ENCODE peak calls at places on chromosomes 4 and X, in ten cellular contexts. One of them, this sample, is unnamed.

GRCh38 chr4:181503800-181504364 is 739.3 kb upstream of the TENM3 start:
- DNase-seq in transverse colon: no peak
- DNase-seq in stomach: no peak
- DNase-seq in sigmoid colon: no peak
- DNase-seq in H1: no peak
- DNase-seq in Panc1: no peak
- DNase-seq in upper lobe of left lung: no peak
- DNase-seq in HL-60: no peak
- DNase-seq in SK-N-SH: peak; percentile 6
- DNase-seq in breast epithelium: no peak
- DNase-seq in this sample: no peak

GRCh38 chr4:113173865-113174264 is 124.4 kb downstream of the ANK2 start:
- DNase-seq in breast epithelium: no peak
- DNase-seq in HL-60: no peak
- DNase-seq in upper lobe of left lung: no peak
- DNase-seq in stomach: no peak
- DNase-seq in sigmoid colon: no peak
- DNase-seq in H1: no peak
- DNase-seq in transverse colon: no peak
- DNase-seq in Panc1: no peak
- DNase-seq in SK-N-SH: no peak
- DNase-seq in this sample: no peak

GRCh38 chr4:18480928-18481327 is 459.4 kb upstream of the LCORL start:
- DNase-seq in H1: no peak
- DNase-seq in upper lobe of left lung: no peak
- DNase-seq in HL-60: no peak
- DNase-seq in stomach: no peak
- DNase-seq in SK-N-SH: no peak
- DNase-seq in Panc1: no peak
- DNase-seq in transverse colon: no peak
- DNase-seq in sigmoid colon: no peak
- DNase-seq in breast epithelium: no peak
- DNase-seq in this sample: no peak

GRCh38 chr4:166602068-166602467 is 632.2 kb downstream of the SPOCK3 start:
- DNase-seq in HL-60: no peak
- DNase-seq in stomach: no peak
- DNase-seq in H1: no peak
- DNase-seq in transverse colon: no peak
- DNase-seq in breast epithelium: no peak
- DNase-seq in Panc1: no peak
- DNase-seq in sigmoid colon: peak; percentile 40
- DNase-seq in SK-N-SH: no peak
- DNase-seq in upper lobe of left lung: peak; percentile 58
- DNase-seq in this sample: no peak

GRCh38 chr4:139207873-139208403 is 30.9 kb upstream of the ELF2 start:
- DNase-seq in Panc1: no peak
- DNase-seq in HL-60: no peak
- DNase-seq in upper lobe of left lung: no peak
- DNase-seq in breast epithelium: no peak
- DNase-seq in H1: no peak
- DNase-seq in SK-N-SH: no peak
- DNase-seq in sigmoid colon: no peak
- DNase-seq in stomach: no peak
- DNase-seq in transverse colon: no peak
- DNase-seq in this sample: no peak

GRCh38 chr4:89226665-89227572 is 80.7 kb downstream of the GPRIN3 start:
- DNase-seq in breast epithelium: peak; percentile 79
- DNase-seq in HL-60: peak; percentile 17
- DNase-seq in sigmoid colon: peak; percentile 84
- DNase-seq in transverse colon: peak; percentile 89
- DNase-seq in H1: peak; percentile 67
- DNase-seq in stomach: peak; percentile 90
- DNase-seq in Panc1: peak; percentile 48
- DNase-seq in upper lobe of left lung: no peak
- DNase-seq in SK-N-SH: peak; percentile 56
- DNase-seq in this sample: no peak

GRCh38 chrX:30950391-30950790 is 61.3 kb upstream of the TAB3 start:
- DNase-seq in breast epithelium: no peak
- DNase-seq in HL-60: no peak
- DNase-seq in transverse colon: no peak
- DNase-seq in stomach: no peak
- DNase-seq in upper lobe of left lung: no peak
- DNase-seq in H1: no peak
- DNase-seq in SK-N-SH: no peak
- DNase-seq in Panc1: no peak
- DNase-seq in sigmoid colon: no peak
- DNase-seq in this sample: no peak

GRCh38 chrX:155768036-155768769 is 112.9 kb upstream of the VAMP7 start:
- DNase-seq in stomach: no peak
- DNase-seq in breast epithelium: no peak
- DNase-seq in transverse colon: no peak
- DNase-seq in upper lobe of left lung: peak; percentile 66
- DNase-seq in SK-N-SH: peak; percentile 14
- DNase-seq in Panc1: no peak
- DNase-seq in sigmoid colon: no peak
- DNase-seq in HL-60: no peak
- DNase-seq in H1: no peak
- DNase-seq in this sample: no peak

GRCh38 chr4:186685744-186686143 is 37.9 kb downstream of the FAT1 start:
- DNase-seq in sigmoid colon: no peak
- DNase-seq in SK-N-SH: no peak
- DNase-seq in Panc1: peak; percentile 75
- DNase-seq in H1: no peak
- DNase-seq in upper lobe of left lung: no peak
- DNase-seq in stomach: no peak
- DNase-seq in HL-60: no peak
- DNase-seq in transverse colon: no peak
- DNase-seq in breast epithelium: no peak
- DNase-seq in this sample: no peak

GRCh38 chrX:66638591-66639500 is at the start of gene EDA2R:
- DNase-seq in breast epithelium: peak; percentile 29
- DNase-seq in upper lobe of left lung: peak; percentile 16
- DNase-seq in SK-N-SH: peak; percentile 66
- DNase-seq in transverse colon: peak; percentile 13
- DNase-seq in stomach: no peak
- DNase-seq in sigmoid colon: no peak
- DNase-seq in HL-60: no peak
- DNase-seq in H1: peak; percentile 9
- DNase-seq in Panc1: no peak
- DNase-seq in this sample: no peak

GRCh38 chr4:13344216-13344615 is 139.9 kb downstream of the RAB28 start:
- DNase-seq in breast epithelium: no peak
- DNase-seq in stomach: no peak
- DNase-seq in H1: no peak
- DNase-seq in upper lobe of left lung: no peak
- DNase-seq in sigmoid colon: no peak
- DNase-seq in HL-60: no peak
- DNase-seq in transverse colon: no peak
- DNase-seq in Panc1: no peak
- DNase-seq in SK-N-SH: no peak
- DNase-seq in this sample: no peak

GRCh38 chr4:138494931-138495330 is 252.8 kb upstream of the SLC7A11 start:
- DNase-seq in breast epithelium: no peak
- DNase-seq in Panc1: no peak
- DNase-seq in sigmoid colon: no peak
- DNase-seq in upper lobe of left lung: no peak
- DNase-seq in HL-60: peak; percentile 24
- DNase-seq in H1: peak; percentile 51
- DNase-seq in SK-N-SH: no peak
- DNase-seq in transverse colon: no peak
- DNase-seq in stomach: no peak
- DNase-seq in this sample: no peak

GRCh38 chr4:16875487-16875886 is 23.0 kb downstream of the LDB2 start:
- DNase-seq in sigmoid colon: no peak
- DNase-seq in SK-N-SH: no peak
- DNase-seq in transverse colon: no peak
- DNase-seq in Panc1: no peak
- DNase-seq in breast epithelium: no peak
- DNase-seq in upper lobe of left lung: no peak
- DNase-seq in HL-60: no peak
- DNase-seq in stomach: no peak
- DNase-seq in H1: no peak
- DNase-seq in this sample: no peak

DNA sequence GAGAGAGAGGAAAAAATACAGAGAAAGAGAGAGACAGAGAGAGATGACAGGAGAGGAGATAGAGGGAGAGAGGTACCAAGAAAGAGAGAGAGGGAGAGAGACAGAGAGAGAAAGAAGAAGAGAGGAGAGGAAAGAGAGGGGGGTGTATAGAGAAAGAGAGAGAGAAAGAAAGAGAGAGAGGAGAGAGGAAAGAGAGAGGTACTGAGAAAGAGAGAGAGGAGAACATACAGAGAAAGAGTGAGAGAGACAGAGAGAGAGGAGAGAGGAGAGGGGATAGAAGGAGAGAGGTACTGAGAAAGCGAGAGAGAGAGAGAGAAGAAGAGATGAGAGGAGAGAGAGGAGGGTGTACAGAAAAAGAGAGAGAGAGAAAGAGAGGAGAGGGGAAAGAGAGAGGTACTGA is 269.4 kb downstream of the CRLF2 start:
- DNase-seq in transverse colon: no peak
- DNase-seq in SK-N-SH: no peak
- DNase-seq in sigmoid colon: no peak
- DNase-seq in HL-60: no peak
- DNase-seq in Panc1: no peak
- DNase-seq in stomach: no peak
- DNase-seq in breast epithelium: no peak
- DNase-seq in H1: no peak
- DNase-seq in upper lobe of left lung: no peak
- DNase-seq in this sample: no peak
- TF ChIP-seq POLR2AphosphoS5 in transverse colon: no peak
- TF ChIP-seq POLR2AphosphoS5 in SK-N-SH: no peak
- TF ChIP-seq POLR2AphosphoS5 in sigmoid colon: no peak
- TF ChIP-seq POLR2AphosphoS5 in HL-60: no peak
- TF ChIP-seq POLR2AphosphoS5 in Panc1: no peak
- TF ChIP-seq POLR2AphosphoS5 in stomach: no peak
- TF ChIP-seq POLR2AphosphoS5 in breast epithelium: no peak
- TF ChIP-seq POLR2AphosphoS5 in H1: no peak
- TF ChIP-seq POLR2AphosphoS5 in upper lobe of left lung: no peak
- TF ChIP-seq POLR2AphosphoS5 in this sample: no peak

GRCh38 chr4:2008671-2008920 is 178 bp downstream of the NELFA start:
- DNase-seq in H1: no peak
- DNase-seq in SK-N-SH: no peak
- DNase-seq in transverse colon: no peak
- DNase-seq in HL-60: no peak
- DNase-seq in stomach: no peak
- DNase-seq in sigmoid colon: no peak
- DNase-seq in breast epithelium: no peak
- DNase-seq in upper lobe of left lung: no peak
- DNase-seq in Panc1: no peak
- DNase-seq in this sample: no peak

GRCh38 chr4:2006367-2006766 is 2.4 kb downstream of the NELFA start:
- DNase-seq in stomach: no peak
- DNase-seq in SK-N-SH: no peak
- DNase-seq in H1: no peak
- DNase-seq in transverse colon: no peak
- DNase-seq in HL-60: no peak
- DNase-seq in Panc1: no peak
- DNase-seq in upper lobe of left lung: no peak
- DNase-seq in breast epithelium: no peak
- DNase-seq in sigmoid colon: no peak
- DNase-seq in this sample: no peak

GRCh38 chr4:2007804-2008670 is 737 bp downstream of the NELFA start:
- DNase-seq in sigmoid colon: no peak
- DNase-seq in H1: no peak
- DNase-seq in upper lobe of left lung: peak; percentile 83
- DNase-seq in transverse colon: no peak
- DNase-seq in Panc1: no peak
- DNase-seq in stomach: no peak
- DNase-seq in breast epithelium: no peak
- DNase-seq in HL-60: no peak
- DNase-seq in SK-N-SH: peak; percentile 78
- DNase-seq in this sample: no peak

GRCh38 chr4:2008921-2009650 is at the start of gene NELFA:
- DNase-seq in stomach: peak; percentile 98
- DNase-seq in SK-N-SH: peak; percentile 96
- DNase-seq in HL-60: peak; percentile 87
- DNase-seq in Panc1: peak; percentile 63
- DNase-seq in sigmoid colon: peak; percentile 97
- DNase-seq in transverse colon: peak; percentile 97
- DNase-seq in H1: peak; percentile 85
- DNase-seq in breast epithelium: peak; percentile 93
- DNase-seq in upper lobe of left lung: peak; percentile 98
- DNase-seq in this sample: peak; percentile 92

GRCh38 chr4:2006956-2007653 is 1.7 kb downstream of the NELFA start:
- DNase-seq in H1: no peak
- DNase-seq in SK-N-SH: no peak
- DNase-seq in transverse colon: no peak
- DNase-seq in Panc1: no peak
- DNase-seq in sigmoid colon: no peak
- DNase-seq in upper lobe of left lung: no peak
- DNase-seq in HL-60: no peak
- DNase-seq in stomach: no peak
- DNase-seq in breast epithelium: no peak
- DNase-seq in this sample: no peak
- H3K4me3 ChIP-seq in H1: peak overlapping the region; percentile 98
- H3K4me3 ChIP-seq in SK-N-SH: peak overlapping the region; percentile 89
- H3K4me3 ChIP-seq in transverse colon: peak overlapping the region; percentile 97
- H3K4me3 ChIP-seq in Panc1: peak overlapping the region; percentile 60
- H3K4me3 ChIP-seq in sigmoid colon: peak overlapping the region; percentile 80
- H3K4me3 ChIP-seq in upper lobe of left lung: peak overlapping the region; percentile 70
- H3K4me3 ChIP-seq in HL-60: peak overlapping the region; percentile 98
- H3K4me3 ChIP-seq in stomach: peak overlapping the region; percentile 98
- H3K4me3 ChIP-seq in breast epithelium: peak overlapping the region; percentile 98
- H3K4me3 ChIP-seq in this sample: peak overlapping the region; percentile 95

DNA sequence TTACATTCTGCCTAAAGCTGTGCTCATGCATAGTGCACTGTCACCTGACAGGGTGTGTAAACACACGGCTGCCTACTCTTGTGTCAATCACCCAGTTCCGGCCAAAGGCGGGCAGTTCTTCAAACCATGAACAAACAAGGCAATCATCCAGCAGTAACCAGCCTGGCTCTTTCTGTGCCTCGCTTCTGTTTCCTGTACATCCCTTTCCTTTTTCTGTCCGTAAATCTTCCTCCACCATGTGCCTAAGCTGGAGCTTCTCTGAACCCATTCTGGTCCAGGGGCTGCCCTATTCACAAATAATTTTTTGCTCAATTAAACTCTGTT is 60.8 kb upstream of the CBR4 start:
- DNase-seq in SK-N-SH: no peak
- DNase-seq in sigmoid colon: no peak
- DNase-seq in transverse colon: peak; percentile 64
- DNase-seq in stomach: peak; percentile 72
- DNase-seq in breast epithelium: peak; percentile 71
- DNase-seq in H1: no peak
- DNase-seq in HL-60: no peak
- DNase-seq in upper lobe of left lung: no peak
- DNase-seq in Panc1: peak; percentile 35
- DNase-seq in this sample: no peak
- TF ChIP-seq POLR2AphosphoS5 in SK-N-SH: no peak
- TF ChIP-seq POLR2AphosphoS5 in sigmoid colon: no peak
- TF ChIP-seq POLR2AphosphoS5 in transverse colon: no peak
- TF ChIP-seq POLR2AphosphoS5 in stomach: no peak
- TF ChIP-seq POLR2AphosphoS5 in breast epithelium: no peak
- TF ChIP-seq POLR2AphosphoS5 in H1: no peak
- TF ChIP-seq POLR2AphosphoS5 in HL-60: no peak
- TF ChIP-seq POLR2AphosphoS5 in upper lobe of left lung: no peak
- TF ChIP-seq POLR2AphosphoS5 in Panc1: no peak
- TF ChIP-seq POLR2AphosphoS5 in this sample: no peak

DNA sequence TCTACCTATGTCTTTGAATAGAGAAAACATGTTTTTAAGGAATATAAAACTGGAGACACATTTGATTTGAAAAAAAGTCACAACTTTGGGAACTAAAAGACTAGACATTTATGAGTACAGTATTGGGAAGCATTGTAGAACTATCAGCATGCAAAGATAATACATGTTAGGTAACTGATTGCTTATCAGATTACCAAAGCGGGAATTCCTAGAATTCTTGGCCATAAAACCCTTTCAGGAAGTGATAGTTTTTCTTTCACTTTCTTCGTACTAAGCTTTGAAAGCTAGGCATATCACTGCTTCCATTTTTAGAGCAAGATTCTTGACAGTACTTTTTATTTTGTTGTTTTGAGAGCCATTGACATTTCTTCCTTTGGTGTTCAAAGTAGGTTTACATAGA is 646.6 kb upstream of the PITX2 start:
- DNase-seq in stomach: no peak
- DNase-seq in sigmoid colon: no peak
- DNase-seq in upper lobe of left lung: no peak
- DNase-seq in transverse colon: no peak
- DNase-seq in breast epithelium: no peak
- DNase-seq in SK-N-SH: no peak
- DNase-seq in Panc1: no peak
- DNase-seq in H1: no peak
- DNase-seq in HL-60: no peak
- DNase-seq in this sample: no peak
- H3K4me3 ChIP-seq in stomach: no peak overlapping the region
- H3K4me3 ChIP-seq in sigmoid colon: no peak overlapping the region
- H3K4me3 ChIP-seq in upper lobe of left lung: no peak overlapping the region
- H3K4me3 ChIP-seq in transverse colon: no peak overlapping the region
- H3K4me3 ChIP-seq in breast epithelium: no peak overlapping the region
- H3K4me3 ChIP-seq in SK-N-SH: no peak overlapping the region
- H3K4me3 ChIP-seq in Panc1: no peak overlapping the region
- H3K4me3 ChIP-seq in H1: no peak overlapping the region
- H3K4me3 ChIP-seq in HL-60: no peak overlapping the region
- H3K4me3 ChIP-seq in this sample: no peak overlapping the region

This sample was measured in vagina.